ENCODE peak calls at places on chromosomes 12 and 14, in six cellular contexts. One of them, this sample, is unnamed.

GRCh38 chr14:87935895-87936294 is 57.1 kb downstream of the GALC start:
- DNase-seq in mesenchymal stem cell: no peak
- DNase-seq in H9: no peak
- DNase-seq in IMR-90: no peak
- DNase-seq in trophoblast cell: no peak
- DNase-seq in H1: no peak
- DNase-seq in this sample: no peak

GRCh38 chr14:89418452-89418851 is 1.4 kb upstream of the FOXN3 start:
- DNase-seq in mesenchymal stem cell: no peak
- DNase-seq in H9: peak; percentile 63
- DNase-seq in IMR-90: no peak
- DNase-seq in trophoblast cell: no peak
- DNase-seq in H1: no peak
- DNase-seq in this sample: no peak

GRCh38 chr14:50875359-50876090 is 3.7 kb downstream of the ABHD12B start:
- DNase-seq in mesenchymal stem cell: no peak
- DNase-seq in H9: no peak
- DNase-seq in IMR-90: peak; percentile 54
- DNase-seq in trophoblast cell: no peak
- DNase-seq in H1: no peak
- DNase-seq in this sample: no peak

GRCh38 chr12:4379410-4379809 is at the start of gene FGF23:
- DNase-seq in mesenchymal stem cell: peak; percentile 10
- DNase-seq in H9: peak; percentile 96
- DNase-seq in IMR-90: peak; percentile 41
- DNase-seq in trophoblast cell: no peak
- DNase-seq in H1: peak; percentile 19
- DNase-seq in this sample: peak; percentile 63

GRCh38 chr12:15534870-15535269 is 212.6 kb downstream of the PTPRO start:
- DNase-seq in mesenchymal stem cell: peak; percentile 56
- DNase-seq in H9: no peak
- DNase-seq in IMR-90: peak; percentile 18
- DNase-seq in trophoblast cell: peak; percentile 45
- DNase-seq in H1: no peak
- DNase-seq in this sample: no peak

GRCh38 chr14:100322138-100322957 is 791 bp upstream of the SLC25A47 start:
- DNase-seq in mesenchymal stem cell: no peak
- DNase-seq in H9: no peak
- DNase-seq in IMR-90: no peak
- DNase-seq in trophoblast cell: no peak
- DNase-seq in H1: no peak
- DNase-seq in this sample: no peak

GRCh38 chr14:89688520-89688919 is 266.0 kb downstream of the EFCAB11 start:
- DNase-seq in mesenchymal stem cell: no peak
- DNase-seq in H9: no peak
- DNase-seq in IMR-90: peak; percentile 22
- DNase-seq in trophoblast cell: peak; percentile 22
- DNase-seq in H1: no peak
- DNase-seq in this sample: no peak

GRCh38 chr12:24201258-24201970 is 251.9 kb upstream of the SOX5 start:
- DNase-seq in mesenchymal stem cell: no peak
- DNase-seq in H9: no peak
- DNase-seq in IMR-90: no peak
- DNase-seq in trophoblast cell: no peak
- DNase-seq in H1: no peak
- DNase-seq in this sample: no peak

GRCh38 chr12:12182926-12183325 is 83.9 kb downstream of the LRP6 start:
- DNase-seq in mesenchymal stem cell: peak; percentile 44
- DNase-seq in H9: no peak
- DNase-seq in IMR-90: peak; percentile 86
- DNase-seq in trophoblast cell: no peak
- DNase-seq in H1: no peak
- DNase-seq in this sample: no peak

GRCh38 chr12:105987687-105988035 is 151.1 kb downstream of the NUAK1 start:
- DNase-seq in mesenchymal stem cell: no peak
- DNase-seq in H9: no peak
- DNase-seq in IMR-90: no peak
- DNase-seq in trophoblast cell: no peak
- DNase-seq in H1: no peak
- DNase-seq in this sample: no peak

GRCh38 chr12:97556201-97556824 is 93.7 kb downstream of the RMST start:
- DNase-seq in mesenchymal stem cell: peak; percentile 88
- DNase-seq in H9: no peak
- DNase-seq in IMR-90: no peak
- DNase-seq in trophoblast cell: peak; percentile 74
- DNase-seq in H1: no peak
- DNase-seq in this sample: no peak

GRCh38 chr12:5171701-5172100 is 128.0 kb downstream of the KCNA5 start:
- DNase-seq in mesenchymal stem cell: peak; percentile 21
- DNase-seq in H9: peak; percentile 58
- DNase-seq in IMR-90: peak; percentile 77
- DNase-seq in trophoblast cell: peak; percentile 53
- DNase-seq in H1: peak; percentile 23
- DNase-seq in this sample: peak; percentile 54

DNA sequence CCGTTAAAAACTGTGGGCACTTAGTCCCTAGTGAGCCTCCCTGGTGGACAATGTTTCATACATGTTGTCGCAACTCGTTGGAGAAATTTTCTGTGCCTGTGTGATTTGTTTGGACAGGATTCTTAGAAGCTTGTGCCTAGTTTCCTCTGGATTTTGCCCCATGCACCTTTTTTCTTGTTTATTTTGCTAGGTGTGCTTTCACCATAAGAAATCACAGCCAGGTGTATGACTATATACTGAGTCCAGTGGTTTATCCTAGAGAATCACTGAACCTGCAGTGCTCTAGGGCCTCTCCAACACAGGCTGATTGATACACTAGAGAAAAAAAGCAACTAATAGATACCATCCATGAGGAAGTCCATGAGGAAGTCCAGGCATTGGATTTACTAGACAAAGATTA is 33.1 kb upstream of the OASL start:
- DNase-seq in mesenchymal stem cell: no peak
- DNase-seq in H9: no peak
- DNase-seq in IMR-90: no peak
- DNase-seq in trophoblast cell: no peak
- DNase-seq in H1: no peak
- DNase-seq in this sample: no peak
- H4K91ac ChIP-seq in mesenchymal stem cell: no peak overlapping the region
- H4K91ac ChIP-seq in H9: no peak overlapping the region
- H4K91ac ChIP-seq in IMR-90: no peak overlapping the region
- H4K91ac ChIP-seq in trophoblast cell: no peak overlapping the region
- H4K91ac ChIP-seq in H1: no peak overlapping the region
- H4K91ac ChIP-seq in this sample: no peak overlapping the region

GRCh38 chr14:72510566-72510965 is 383.3 kb downstream of the DPF3 start:
- DNase-seq in mesenchymal stem cell: no peak
- DNase-seq in H9: no peak
- DNase-seq in IMR-90: no peak
- DNase-seq in trophoblast cell: no peak
- DNase-seq in H1: no peak
- DNase-seq in this sample: no peak
- H3K23ac ChIP-seq in mesenchymal stem cell: no peak overlapping the region
- H3K23ac ChIP-seq in H9: no peak overlapping the region
- H3K23ac ChIP-seq in IMR-90: no peak overlapping the region
- H3K23ac ChIP-seq in trophoblast cell: no peak overlapping the region
- H3K23ac ChIP-seq in H1: no peak overlapping the region
- H3K23ac ChIP-seq in this sample: no peak overlapping the region

GRCh38 chr12:47822386-47822785 is 2.7 kb upstream of the HDAC7 start:
- DNase-seq in mesenchymal stem cell: no peak
- DNase-seq in H9: no peak
- DNase-seq in IMR-90: no peak
- DNase-seq in trophoblast cell: no peak
- DNase-seq in H1: no peak
- DNase-seq in this sample: no peak

GRCh38 chr12:47821346-47821706 is 1.6 kb upstream of the HDAC7 start:
- DNase-seq in mesenchymal stem cell: no peak
- DNase-seq in H9: no peak
- DNase-seq in IMR-90: no peak
- DNase-seq in trophoblast cell: no peak
- DNase-seq in H1: no peak
- DNase-seq in this sample: no peak

GRCh38 chr12:47819902-47820630 is at the start of gene HDAC7:
- DNase-seq in mesenchymal stem cell: peak; percentile 78
- DNase-seq in H9: peak; percentile 89
- DNase-seq in IMR-90: peak; percentile 72
- DNase-seq in trophoblast cell: peak; percentile 66
- DNase-seq in H1: no peak
- DNase-seq in this sample: peak; percentile 72

GRCh38 chr12:47819544-47819901 is 180 bp downstream of the HDAC7 start:
- DNase-seq in mesenchymal stem cell: no peak
- DNase-seq in H9: no peak
- DNase-seq in IMR-90: no peak
- DNase-seq in trophoblast cell: no peak
- DNase-seq in H1: no peak
- DNase-seq in this sample: no peak

DNA sequence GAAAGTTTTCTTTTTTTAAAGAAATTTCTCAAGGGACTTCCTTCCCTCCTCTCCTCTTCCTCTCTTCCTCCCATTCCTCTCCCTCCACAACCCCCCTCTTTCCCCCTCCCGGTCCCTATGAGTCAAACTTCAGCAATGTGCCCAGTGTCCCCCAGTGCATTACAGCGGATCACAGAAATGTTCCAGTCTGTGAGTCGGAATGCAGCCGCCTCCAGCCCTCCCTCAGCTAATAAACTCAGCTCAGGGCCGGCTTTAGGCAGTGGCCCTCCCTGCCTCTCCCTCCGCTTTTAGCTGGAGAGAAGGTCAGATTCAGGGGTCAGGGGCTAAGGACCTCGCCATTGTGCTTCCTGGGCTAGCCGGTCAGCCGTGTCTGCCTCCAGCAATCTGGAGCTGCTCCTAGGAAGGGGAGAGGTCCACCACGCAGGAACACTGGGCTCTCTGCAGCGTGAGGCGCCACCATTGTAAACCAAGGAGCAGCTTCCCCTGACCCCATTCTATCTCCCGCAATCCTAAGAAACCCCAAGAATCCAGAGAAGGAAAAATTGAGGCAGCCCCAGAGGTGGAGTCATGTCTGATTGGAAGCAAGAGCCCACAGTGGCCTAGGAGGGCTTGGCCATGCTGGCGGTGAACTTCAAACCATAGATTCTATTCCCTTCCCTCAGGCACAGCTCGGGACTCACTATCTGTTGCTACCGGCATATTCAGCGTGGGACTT is 1.1 kb upstream of the HDAC7 start:
- DNase-seq in mesenchymal stem cell: peak; percentile 98
- DNase-seq in H9: peak; percentile 90
- DNase-seq in IMR-90: peak; percentile 95
- DNase-seq in trophoblast cell: peak; percentile 81
- DNase-seq in H1: no peak
- DNase-seq in this sample: peak; percentile 92
- H4K8ac ChIP-seq in mesenchymal stem cell: peak overlapping the region; percentile 88
- H4K8ac ChIP-seq in H9: no peak overlapping the region
- H4K8ac ChIP-seq in IMR-90: peak overlapping the region; percentile 99
- H4K8ac ChIP-seq in trophoblast cell: peak overlapping the region; percentile 91
- H4K8ac ChIP-seq in H1: peak overlapping the region; percentile 76
- H4K8ac ChIP-seq in this sample: no peak overlapping the region

GRCh38 chr12:121837680-121838079 is 21.0 kb downstream of the HPD start:
- DNase-seq in mesenchymal stem cell: no peak
- DNase-seq in H9: peak; percentile 25
- DNase-seq in IMR-90: no peak
- DNase-seq in trophoblast cell: peak; percentile 10
- DNase-seq in H1: no peak
- DNase-seq in this sample: no peak

GRCh38 chr12:121839993-121840761 is 18.5 kb downstream of the HPD start:
- DNase-seq in mesenchymal stem cell: no peak
- DNase-seq in H9: peak; percentile 14
- DNase-seq in IMR-90: no peak
- DNase-seq in trophoblast cell: peak; percentile 47
- DNase-seq in H1: no peak
- DNase-seq in this sample: no peak

GRCh38 chr12:121843236-121843982 is 15.2 kb downstream of the HPD start:
- DNase-seq in mesenchymal stem cell: no peak
- DNase-seq in H9: no peak
- DNase-seq in IMR-90: no peak
- DNase-seq in trophoblast cell: no peak
- DNase-seq in H1: no peak
- DNase-seq in this sample: no peak

GRCh38 chr12:121838096-121838495 is 20.6 kb downstream of the HPD start:
- DNase-seq in mesenchymal stem cell: no peak
- DNase-seq in H9: peak; percentile 33
- DNase-seq in IMR-90: no peak
- DNase-seq in trophoblast cell: peak; percentile 15
- DNase-seq in H1: no peak
- DNase-seq in this sample: no peak

GRCh38 chr12:121839106-121839992 is 19.3 kb downstream of the HPD start:
- DNase-seq in mesenchymal stem cell: peak; percentile 97
- DNase-seq in H9: peak; percentile 100
- DNase-seq in IMR-90: peak; percentile 96
- DNase-seq in trophoblast cell: peak; percentile 100
- DNase-seq in H1: peak; percentile 96
- DNase-seq in this sample: peak; percentile 97
- H4K91ac ChIP-seq in mesenchymal stem cell: no peak overlapping the region
- H4K91ac ChIP-seq in H9: no peak overlapping the region
- H4K91ac ChIP-seq in IMR-90: peak overlapping the region; percentile 79
- H4K91ac ChIP-seq in trophoblast cell: peak overlapping the region; percentile 53
- H4K91ac ChIP-seq in H1: no peak overlapping the region
- H4K91ac ChIP-seq in this sample: no peak overlapping the region

DNA sequence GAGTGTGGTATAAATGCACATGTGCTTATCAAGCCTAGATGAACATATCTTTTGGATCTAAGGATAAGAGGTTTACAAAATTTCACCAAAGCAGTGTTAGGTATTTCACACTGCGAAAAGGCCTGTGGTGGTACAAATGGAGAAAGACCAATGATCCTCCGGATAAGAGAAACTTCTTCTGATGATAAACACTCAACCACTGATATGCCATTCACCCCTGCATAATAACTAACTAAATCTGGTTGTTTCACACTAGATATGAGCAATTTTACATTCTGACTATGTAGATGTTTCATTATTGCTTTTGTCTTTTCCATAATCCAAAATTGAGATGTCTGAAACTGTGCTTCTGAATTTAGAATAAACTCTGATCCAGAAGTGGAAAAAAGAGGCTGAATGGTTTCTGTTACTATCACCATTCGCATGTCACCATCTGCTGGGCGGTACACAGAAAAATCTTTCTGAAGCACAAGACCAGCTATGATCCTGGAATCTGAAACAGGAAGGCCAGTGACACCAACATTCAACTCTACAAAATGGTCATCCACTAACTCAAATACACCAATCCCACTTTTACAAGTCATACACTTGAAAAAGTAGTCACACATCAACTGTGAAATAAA is 1.3 kb downstream of the BBS10 start:
- DNase-seq in mesenchymal stem cell: peak; percentile 78
- DNase-seq in H9: no peak
- DNase-seq in IMR-90: peak; percentile 79
- DNase-seq in trophoblast cell: peak; percentile 22
- DNase-seq in H1: no peak
- DNase-seq in this sample: no peak
- H3K23ac ChIP-seq in mesenchymal stem cell: no peak overlapping the region
- H3K23ac ChIP-seq in H9: no peak overlapping the region
- H3K23ac ChIP-seq in IMR-90: peak overlapping the region; percentile 48
- H3K23ac ChIP-seq in trophoblast cell: no peak overlapping the region
- H3K23ac ChIP-seq in H1: no peak overlapping the region
- H3K23ac ChIP-seq in this sample: no peak overlapping the region